ENCODE peak calls at places on chromosome 6, in ten cellular contexts. E, I, D, V, L, Y, C, M, H and W are unnamed samples. For H3K36me3, the result is how much of the 10 kb centered on the place peaks cover.

GRCh38 chr6:20092071-20092566 is 120.2 kb downstream of the MBOAT1 start:
- DNase-seq in V (peak), H (peak), I (peak), E (no peak), L (peak), D (peak), M (peak), Y (peak), C (peak), W (no peak)

GRCh38 chr6:22598386-22598785 is 29.0 kb downstream of the HDGFL1 start:
- DNase-seq in H (no peak), I (no peak), C (no peak), D (no peak), L (no peak), V (no peak), M (no peak), E (no peak), Y (no peak), W (no peak)

GRCh38 chr6:157079277-157079676 is 244.0 kb downstream of the TMEM242 start:
- DNase-seq in M (no peak), L (no peak), D (no peak), E (no peak), V (no peak), Y (no peak), H (no peak), C (no peak), I (no peak), W (no peak)

GRCh38 chr6:133609404-133610270 is 279.3 kb upstream of the TCF21 start:
- DNase-seq in I (no peak), H (peak), D (peak), L (peak), C (no peak), M (peak), Y (peak), V (peak), E (no peak), W (no peak)

GRCh38 chr6:169763308-169763707 is 11.9 kb downstream of the ERMARD start:
- DNase-seq in C (no peak), D (no peak), I (no peak), H (no peak), L (no peak), M (no peak), V (no peak), E (no peak), Y (no peak), W (no peak)

GRCh38 chr6:24666097-24666615 is 543 bp downstream of the TDP2 start:
- DNase-seq in C (no peak), Y (peak), L (peak), E (peak), D (peak), V (no peak), I (no peak), M (peak), H (no peak), W (peak)

GRCh38 chr6:52731719-52732118 is 31.6 kb downstream of the GSTA2 start:
- DNase-seq in L (no peak), Y (no peak), H (no peak), D (no peak), I (no peak), V (no peak), E (no peak), M (no peak), C (no peak), W (no peak)

GRCh38 chr6:106547961-106548453 is 81.3 kb downstream of the RTN4IP1 start:
- DNase-seq in V (no peak), L (peak), H (no peak), Y (peak), E (no peak), C (no peak), M (peak), I (no peak), D (peak), W (no peak)

GRCh38 chr6:91569071-91569470 is 982.2 kb upstream of the MAP3K7 start:
- DNase-seq in E (no peak), C (no peak), V (no peak), M (peak), D (no peak), Y (no peak), I (no peak), L (peak), H (no peak), W (no peak)

GRCh38 chr6:33008944-33009861 is at the start of gene HLA-DOA:
- DNase-seq in H (peak), Y (peak), E (no peak), I (peak), V (no peak), D (peak), M (peak), C (peak), L (peak), W (no peak)

GRCh38 chr6:52512199-52512598 is 64.7 kb downstream of the TRAM2 start:
- DNase-seq in Y (peak), E (peak), H (peak), C (no peak), M (peak), D (peak), I (no peak), V (no peak), L (peak), W (no peak)

GRCh38 chr6:1238040-1238439 is 73.9 kb upstream of the FOXQ1 start:
- DNase-seq in I (no peak), L (no peak), D (no peak), C (no peak), M (no peak), H (no peak), Y (no peak), E (no peak), V (no peak), W (no peak)

GRCh38 chr6:43582911-43583310 is 6.9 kb downstream of the POLH start:
- DNase-seq in L (no peak), H (no peak), M (no peak), E (no peak), C (no peak), V (no peak), D (no peak), Y (no peak), I (no peak), W (no peak)
- H3K36me3 ChIP-seq in L (under half), H (under half), M (under half), E (under half), C (under half), V (under half), D (under half), Y (under half), I (half or more), W (half or more)

GRCh38 chr6:161048636-161049035 is 57.1 kb downstream of the MAP3K4 start:
- DNase-seq in L (peak), Y (peak), M (peak), E (peak), D (peak), C (no peak), H (no peak), I (no peak), V (no peak), W (no peak)
- H3K4me3 ChIP-seq in L (no peak), Y (no peak), M (no peak), E (peak), D (no peak), C (no peak), H (no peak), I (no peak), V (no peak), W (no peak)

DNA sequence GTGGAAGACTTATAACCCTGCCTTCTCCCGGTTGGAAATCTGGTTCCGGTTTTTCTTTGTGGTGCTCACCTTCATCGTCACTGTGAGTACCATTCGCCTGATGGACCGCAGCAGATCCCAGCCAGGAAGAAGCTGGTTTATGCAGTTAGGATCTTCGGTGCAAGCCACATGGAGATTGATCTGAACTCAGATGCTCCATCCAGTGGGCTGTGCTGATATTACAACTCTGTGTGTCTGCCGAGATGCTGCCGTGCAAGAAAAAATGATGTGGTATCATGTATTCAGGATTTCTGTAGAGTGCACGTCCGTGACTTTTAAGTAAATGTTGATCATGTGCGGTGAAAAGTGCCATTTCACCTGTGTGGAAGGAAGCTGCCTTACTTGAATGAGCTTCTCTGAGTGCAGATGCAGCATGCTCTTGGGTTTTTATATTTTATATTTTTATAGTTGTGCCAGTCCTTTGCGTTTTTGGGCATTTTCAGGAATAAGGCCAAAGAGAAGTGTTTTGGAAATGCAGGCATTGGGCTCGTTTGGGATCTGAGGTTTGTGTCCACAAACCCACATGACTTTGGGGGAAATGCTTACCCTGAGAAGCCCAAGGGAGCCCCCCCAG is 39.2 kb downstream of the DYNLT1 start:
- DNase-seq in L (peak), Y (peak), E (peak), I (peak), D (peak), M (peak), V (peak), C (peak), H (peak), W (no peak)
- H3K36me3 ChIP-seq in L (under half), Y (under half), E (under half), I (half or more), D (under half), M (under half), V (under half), C (under half), H (under half), W (under half)

DNA sequence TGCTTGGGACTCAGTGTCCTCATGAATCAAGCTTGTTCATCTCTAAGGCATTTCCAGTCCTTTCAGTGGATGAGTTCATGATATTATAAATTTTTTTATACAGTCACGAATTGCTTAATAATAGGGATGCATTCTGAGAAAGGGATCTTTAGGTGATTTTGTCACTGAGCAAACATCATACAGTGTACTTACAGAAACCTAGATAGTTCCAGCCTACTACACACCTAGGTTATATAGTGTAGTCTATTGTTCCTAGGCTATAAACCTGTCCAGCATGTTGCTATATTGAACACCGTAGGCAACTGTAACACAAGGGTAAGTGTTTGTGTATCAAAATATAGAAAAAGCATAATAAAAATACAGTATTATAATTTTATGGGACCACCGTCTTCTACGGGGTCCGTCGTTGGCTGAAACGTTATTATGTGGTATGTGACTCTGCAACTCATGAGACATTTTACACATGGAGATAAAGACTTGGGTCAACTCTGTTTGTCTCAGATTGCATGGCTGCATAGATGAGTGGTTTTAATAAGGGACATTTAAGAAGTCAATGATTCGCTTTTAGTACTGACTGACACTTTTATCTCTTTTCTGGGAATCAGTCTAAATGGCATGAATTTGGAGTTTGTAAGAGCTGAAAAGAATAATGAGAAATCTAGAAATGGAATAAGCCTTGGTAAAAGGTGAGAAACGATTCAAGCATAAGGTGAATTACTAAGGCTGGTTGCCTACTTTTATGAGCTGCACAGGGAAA is 33.2 kb downstream of the CLIC5 start:
- DNase-seq in V (no peak), Y (no peak), D (no peak), M (no peak), I (no peak), E (no peak), C (no peak), H (no peak), L (no peak), W (no peak)
- H3K4me3 ChIP-seq in V (no peak), Y (no peak), D (no peak), M (no peak), I (no peak), E (no peak), C (no peak), H (no peak), L (no peak), W (no peak)

DNA sequence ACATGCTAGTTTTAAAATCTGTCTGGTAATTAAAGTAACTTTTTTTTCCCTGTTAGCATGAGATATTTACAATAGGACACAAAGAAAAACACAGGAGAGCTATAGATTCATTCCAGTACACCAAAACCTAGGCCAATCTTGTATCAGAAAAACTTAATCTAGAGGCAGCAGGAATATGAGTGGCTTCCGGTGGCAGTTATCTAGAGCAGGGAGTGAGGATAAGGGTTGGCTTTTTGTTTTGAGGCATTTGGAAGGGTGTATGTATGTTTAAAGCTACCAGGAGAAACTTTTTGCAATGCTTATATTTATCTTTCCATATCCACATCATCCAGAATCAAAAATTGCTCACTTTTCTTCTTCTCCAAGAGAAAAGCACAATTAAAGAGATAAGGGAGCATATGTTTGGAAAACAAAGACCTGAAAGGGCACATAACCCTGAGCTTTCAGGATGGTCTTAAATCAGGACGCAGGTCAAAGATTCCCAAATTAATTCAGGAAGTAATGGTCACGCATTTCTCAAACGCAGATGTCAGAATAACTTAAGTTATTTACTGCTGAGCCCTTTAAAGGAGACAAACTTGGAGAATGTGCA is 13.1 kb downstream of the TFAP2A start:
- DNase-seq in M (no peak), Y (no peak), H (no peak), D (no peak), I (no peak), E (no peak), C (no peak), V (no peak), L (no peak), W (no peak)
- H3K36me3 ChIP-seq in M (under half), Y (under half), H (under half), D (under half), I (under half), E (under half), C (under half), V (half or more), L (under half), W (under half)

GRCh38 chr6:73581293-73581692 is 60.5 kb upstream of the EEF1A1 start:
- DNase-seq in D (no peak), C (no peak), V (no peak), L (no peak), E (no peak), I (no peak), Y (no peak), M (no peak), H (no peak), W (no peak)

GRCh38 chr6:73577605-73578160 is 56.9 kb upstream of the EEF1A1 start:
- DNase-seq in D (no peak), Y (peak), E (no peak), I (no peak), H (no peak), V (no peak), C (no peak), M (no peak), L (peak), W (no peak)

GRCh38 chr6:73580247-73581149 is 59.7 kb upstream of the EEF1A1 start:
- DNase-seq in H (peak), C (peak), Y (peak), E (no peak), L (peak), I (no peak), D (peak), M (peak), V (peak), W (peak)

GRCh38 chr6:73579389-73579788 is 58.6 kb upstream of the EEF1A1 start:
- DNase-seq in D (no peak), Y (no peak), M (no peak), E (no peak), C (no peak), H (no peak), L (no peak), V (no peak), I (no peak), W (no peak)

DNA sequence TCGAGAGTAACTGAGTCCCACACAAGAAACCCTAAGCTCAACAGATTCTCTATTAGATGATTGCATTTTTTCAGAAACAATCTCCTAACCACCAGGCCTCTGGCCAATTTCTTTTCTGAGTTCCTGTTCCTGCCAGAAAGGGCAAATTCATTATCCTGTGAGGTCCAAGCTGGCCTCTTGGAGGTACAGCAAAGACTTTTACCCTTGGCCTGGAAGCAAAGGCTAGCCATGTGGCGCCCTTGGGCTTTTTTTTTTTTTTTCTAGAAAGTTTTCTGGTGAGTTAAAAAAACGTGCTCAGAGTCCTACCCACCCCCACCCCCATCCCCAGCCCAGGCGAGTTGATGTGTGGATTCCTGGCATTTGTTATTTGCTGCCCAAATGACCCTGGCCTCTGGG is 59.0 kb upstream of the EEF1A1 start:
- DNase-seq in E (no peak), M (peak), L (peak), I (no peak), V (peak), C (no peak), H (peak), D (peak), Y (peak), W (no peak)
- H3K4me3 ChIP-seq in E (no peak), M (no peak), L (no peak), I (no peak), V (no peak), C (no peak), H (peak), D (no peak), Y (no peak), W (no peak)

GRCh38 chr6:105388392-105388791 is 14.5 kb downstream of the PREP start:
- DNase-seq in V (no peak), M (no peak), E (no peak), C (no peak), H (no peak), L (no peak), I (no peak), Y (no peak), D (no peak), W (no peak)

GRCh38 chr6:105389543-105389942 is 13.3 kb downstream of the PREP start:
- DNase-seq in E (no peak), H (no peak), L (no peak), D (no peak), M (no peak), I (no peak), C (no peak), Y (no peak), V (no peak), W (no peak)

GRCh38 chr6:105391705-105392104 is 11.2 kb downstream of the PREP start:
- DNase-seq in D (no peak), V (no peak), I (no peak), E (no peak), M (no peak), L (no peak), H (no peak), Y (no peak), C (no peak), W (no peak)
- H3K36me3 ChIP-seq in D (under half), V (under half), I (half or more), E (under half), M (under half), L (under half), H (under half), Y (under half), C (under half), W (under half)

GRCh38 chr6:7136859-7137334 is 29.1 kb downstream of the RREB1 start:
- DNase-seq in I (no peak), C (no peak), H (no peak), M (no peak), E (no peak), D (no peak), Y (no peak), V (no peak), L (no peak), W (no peak)
- H3K4me3 ChIP-seq in I (no peak), C (peak), H (no peak), M (no peak), E (no peak), D (no peak), Y (no peak), V (peak), L (no peak), W (no peak)

GRCh38 chr6:167030222-167031072 is 31.2 kb downstream of the CEP43 start:
- DNase-seq in M (no peak), C (no peak), V (no peak), E (no peak), H (no peak), I (no peak), L (no peak), Y (no peak), D (no peak), W (no peak)

GRCh38 chr6:167031082-167031709 is 32.0 kb downstream of the CEP43 start:
- DNase-seq in C (no peak), H (no peak), M (peak), V (no peak), E (peak), L (no peak), D (no peak), Y (no peak), I (no peak), W (no peak)

GRCh38 chr6:167027308-167027707 is 28.1 kb downstream of the CEP43 start:
- DNase-seq in I (no peak), Y (no peak), L (no peak), C (no peak), V (no peak), H (no peak), D (no peak), M (no peak), E (no peak), W (no peak)
- H3K36me3 ChIP-seq in I (half or more), Y (under half), L (under half), C (under half), V (under half), H (under half), D (under half), M (under half), E (under half), W (under half)

DNA sequence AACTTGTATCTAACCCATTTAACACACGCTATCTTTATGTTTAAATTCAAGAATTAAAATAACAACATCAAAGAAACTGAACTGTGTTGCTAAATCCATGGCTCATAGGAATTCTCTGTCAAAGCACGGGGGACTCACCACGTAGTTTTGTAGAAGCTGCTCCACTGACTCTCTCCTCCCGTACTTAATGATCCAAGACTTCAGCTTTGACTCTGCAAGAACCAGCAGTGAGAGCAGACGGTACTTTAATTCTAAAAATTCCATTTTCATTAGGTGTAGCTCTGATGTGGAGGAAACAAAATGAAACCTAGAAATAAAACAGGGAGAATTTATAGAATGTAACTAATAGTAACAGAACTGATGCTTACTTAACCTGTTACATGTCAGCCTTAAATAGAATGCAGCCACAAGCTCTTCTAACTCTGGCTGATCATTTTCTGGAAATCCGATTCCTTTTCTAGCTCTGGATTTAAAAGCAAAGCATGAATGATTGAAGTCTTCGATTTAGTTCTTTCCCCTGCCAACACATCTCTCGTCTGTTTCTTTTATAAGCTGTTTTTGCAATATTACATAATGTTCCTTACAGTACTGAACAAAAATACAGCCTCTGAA is 165.6 kb downstream of the SYNE1 start:
- DNase-seq in Y (no peak), V (no peak), L (no peak), C (no peak), I (no peak), E (no peak), M (peak), D (no peak), H (no peak), W (no peak)
- H3K4me3 ChIP-seq in Y (no peak), V (peak), L (no peak), C (no peak), I (no peak), E (no peak), M (peak), D (no peak), H (no peak), W (no peak)